ENCODE peak calls at places on chromosomes 1 and 21, in six cellular contexts. E, N, H, G, V and D are unnamed samples.

GRCh38 chr1:18783705-18784522 is 75.5 kb downstream of the TAS1R2 start:
- DNase-seq in H (no peak), N (no peak), G (no peak), E (peak), V (no peak), D (no peak)

GRCh38 chr1:161081151-161081405 is 8.3 kb downstream of the NECTIN4 start:
- DNase-seq in H (no peak), N (no peak), E (no peak), V (no peak), G (no peak), D (no peak)

GRCh38 chr1:207309775-207310273 is 11.7 kb upstream of the CD55 start:
- DNase-seq in E (no peak), G (peak), V (no peak), N (no peak), H (peak), D (peak)

GRCh38 chr1:156102634-156103511 is 11.6 kb upstream of the LMNA start:
- DNase-seq in G (no peak), V (no peak), H (peak), N (peak), E (no peak), D (no peak)

GRCh38 chr1:85884372-85885035 is 176.3 kb upstream of the ZNHIT6 start:
- DNase-seq in H (peak), G (peak), E (no peak), N (no peak), V (no peak), D (no peak)

GRCh38 chr1:198449281-198449680 is 91.2 kb downstream of the ATP6V1G3 start:
- DNase-seq in N (no peak), H (no peak), E (no peak), V (no peak), G (no peak), D (no peak)

GRCh38 chr1:189211742-189212141 is 1265.9 kb downstream of the BRINP3 start:
- DNase-seq in H (peak), G (no peak), N (no peak), E (no peak), V (no peak), D (no peak)

GRCh38 chr1:58887059-58887458 is 103.2 kb upstream of the JUN start:
- DNase-seq in E (no peak), N (no peak), V (no peak), G (no peak), H (peak), D (no peak)

GRCh38 chr1:17122449-17123194 is 3.4 kb upstream of the PADI2 start:
- DNase-seq in E (no peak), V (no peak), N (peak), H (peak), G (no peak), D (no peak)

DNA sequence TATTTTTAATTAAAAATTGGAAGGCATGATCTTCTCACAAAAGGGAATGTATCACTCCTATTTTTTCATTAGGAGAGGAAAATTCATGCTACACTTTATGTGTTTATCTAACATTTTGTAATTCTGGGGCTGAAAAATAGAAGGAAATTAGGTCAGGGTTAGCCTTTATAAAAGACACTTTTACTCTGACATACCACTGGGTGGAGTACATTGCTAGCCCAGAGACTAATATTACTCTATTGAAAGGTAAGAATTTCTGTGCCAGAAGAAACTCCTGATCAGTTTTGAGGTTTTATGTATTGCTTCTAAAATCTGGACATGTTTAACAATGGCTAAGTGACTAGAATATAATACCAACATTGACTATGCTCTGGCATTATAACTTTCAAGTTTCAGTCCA is 724.6 kb downstream of the USP25 start:
- DNase-seq in N (no peak), H (peak), E (no peak), V (no peak), G (no peak), D (no peak)
- TF ChIP-seq CTCF in N (no peak), H (peak), E (no peak), V (peak), G (no peak), D (no peak)

GRCh38 chr21:15063821-15064575 is 802 bp downstream of the NRIP1 start:
- DNase-seq in V (peak), G (peak), E (peak), N (peak), H (peak), D (no peak)

GRCh38 chr21:15064576-15065380 is at the start of gene NRIP1:
- DNase-seq in E (peak), H (peak), V (peak), G (peak), N (peak), D (peak)

GRCh38 chr21:15063081-15063820 is 1.5 kb downstream of the NRIP1 start:
- DNase-seq in G (no peak), H (peak), N (peak), E (no peak), V (no peak), D (peak)

GRCh38 chr21:15066231-15066577 is 1.4 kb upstream of the NRIP1 start:
- DNase-seq in V (no peak), G (no peak), H (no peak), E (no peak), N (no peak), D (no peak)

DNA sequence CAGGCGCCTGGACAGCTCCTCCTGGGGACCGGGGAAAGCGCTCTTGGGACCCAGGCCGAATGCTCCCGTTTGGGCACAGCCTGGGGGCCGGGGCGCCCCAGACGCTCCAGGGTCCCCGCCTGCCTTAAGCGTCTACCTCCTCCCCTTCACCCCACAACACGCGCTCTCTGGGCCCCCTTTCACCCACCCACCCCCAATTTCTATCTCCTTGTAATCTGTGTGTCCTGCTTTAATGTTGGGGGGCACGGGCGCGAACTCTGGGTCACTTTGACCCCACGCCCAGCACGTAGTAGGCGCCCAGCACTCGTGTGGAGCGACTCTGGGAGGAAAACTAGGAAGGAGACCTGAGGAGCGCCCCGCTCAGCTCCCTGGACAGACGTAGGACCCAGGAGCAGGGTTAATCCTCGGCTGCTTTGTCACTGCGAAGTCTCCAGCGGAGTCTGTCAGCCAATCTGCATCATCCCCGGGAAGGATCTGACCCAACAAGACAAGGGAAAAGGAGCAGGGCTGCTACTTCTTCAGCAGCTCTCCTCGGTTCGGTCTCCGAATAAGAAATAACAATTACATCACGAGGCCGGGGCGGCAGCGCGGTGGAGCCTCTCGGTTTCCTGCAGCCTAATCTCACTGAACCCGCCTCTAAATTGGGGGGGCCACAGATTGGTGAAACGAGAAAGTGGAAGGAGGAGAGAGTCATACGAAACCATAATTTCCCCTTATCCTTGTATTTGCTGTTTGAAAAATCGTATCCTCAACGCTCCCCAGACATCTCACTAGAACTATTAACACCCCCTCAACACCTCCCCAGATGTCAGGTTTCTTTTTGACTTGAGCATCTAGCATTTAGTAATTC is 806 bp upstream of the NRIP1 start:
- DNase-seq in V (peak), N (peak), E (peak), G (peak), H (peak), D (peak)
- TF ChIP-seq CTCF in V (no peak), N (no peak), E (no peak), G (no peak), H (no peak), D (no peak)

DNA sequence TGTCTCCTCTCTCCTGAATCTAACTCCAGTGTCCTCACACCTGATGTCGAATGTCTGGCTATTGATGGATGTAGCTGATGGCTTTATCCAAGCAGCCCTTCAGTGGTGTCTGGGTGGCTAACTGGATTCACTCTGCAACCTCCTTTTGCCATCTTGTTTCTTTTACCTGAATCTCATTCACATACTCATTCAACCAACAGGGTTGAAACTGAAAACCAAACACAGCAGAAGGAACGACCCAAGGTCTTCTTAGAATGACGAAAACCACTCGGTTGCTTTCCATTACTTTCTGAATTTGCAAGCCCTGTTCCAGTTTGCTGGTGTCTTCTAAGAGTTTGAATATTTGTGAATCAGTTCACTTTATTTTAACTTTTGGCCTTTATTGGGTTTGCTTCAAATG is 424.3 kb upstream of the CXADR start:
- DNase-seq in V (no peak), N (no peak), E (no peak), G (no peak), H (no peak), D (no peak)
- TF ChIP-seq CTCF in V (no peak), N (no peak), E (no peak), G (no peak), H (no peak), D (no peak)

GRCh38 chr1:24991242-24992037 is 61.4 kb upstream of the RUNX3 start:
- DNase-seq in H (no peak), N (no peak), G (no peak), V (no peak), E (no peak), D (no peak)
- TF ChIP-seq CTCF in H (no peak), N (no peak), G (no peak), V (no peak), E (no peak), D (no peak)

DNA sequence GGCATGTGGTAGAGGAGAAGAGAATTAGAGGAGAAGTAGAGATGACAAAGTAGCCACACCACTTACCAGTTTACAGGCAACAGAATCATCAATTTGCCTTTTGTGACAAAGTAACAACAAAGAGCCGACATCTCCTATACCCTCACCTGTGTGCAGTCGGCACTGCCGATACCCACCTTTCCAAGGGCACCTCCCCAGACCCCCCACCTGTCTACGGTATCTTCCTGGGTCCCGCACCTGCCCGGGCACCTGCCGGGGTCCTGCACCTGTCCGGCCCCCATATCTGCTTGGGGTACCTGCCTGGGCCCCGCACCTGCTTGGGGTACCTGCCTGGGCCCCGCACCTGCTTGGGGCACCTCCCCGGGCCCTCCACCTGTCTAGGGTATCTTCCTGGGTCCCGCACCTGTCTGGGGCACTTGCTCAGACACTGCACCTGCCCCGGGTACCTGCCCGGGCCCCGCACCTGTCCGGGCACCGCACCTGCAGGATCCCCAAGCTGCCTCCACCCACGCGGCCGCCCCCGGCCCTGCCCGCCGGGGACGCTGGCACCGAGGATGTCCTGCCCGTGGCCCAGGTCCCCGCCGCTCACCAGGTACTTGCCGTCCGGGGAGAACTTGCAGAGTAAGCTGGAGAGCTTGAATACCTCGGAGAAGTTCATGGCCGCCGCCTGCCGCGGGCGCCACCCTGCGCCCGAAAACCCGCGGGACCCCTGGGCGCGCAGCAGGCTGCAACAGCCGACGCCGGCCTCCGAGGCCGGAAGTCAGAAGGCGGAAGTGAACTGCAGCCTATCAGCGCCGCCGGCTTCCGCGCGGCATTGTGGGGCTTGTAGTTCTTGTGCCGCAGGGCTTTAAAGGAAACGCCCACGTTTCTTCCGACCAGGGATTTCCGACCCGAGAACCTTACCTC is at the start of gene WRAP73:
- DNase-seq in V (peak), G (peak), E (peak), H (peak), N (peak), D (peak)
- TF ChIP-seq CTCF in V (no peak), G (peak), E (no peak), H (no peak), N (no peak), D (peak)

GRCh38 chr21:32562426-32562825 is 22.9 kb downstream of the TCP10L start:
- DNase-seq in H (peak), N (no peak), G (no peak), V (no peak), E (peak), D (no peak)
- TF ChIP-seq CTCF in H (peak), N (no peak), G (no peak), V (no peak), E (no peak), D (no peak)

DNA sequence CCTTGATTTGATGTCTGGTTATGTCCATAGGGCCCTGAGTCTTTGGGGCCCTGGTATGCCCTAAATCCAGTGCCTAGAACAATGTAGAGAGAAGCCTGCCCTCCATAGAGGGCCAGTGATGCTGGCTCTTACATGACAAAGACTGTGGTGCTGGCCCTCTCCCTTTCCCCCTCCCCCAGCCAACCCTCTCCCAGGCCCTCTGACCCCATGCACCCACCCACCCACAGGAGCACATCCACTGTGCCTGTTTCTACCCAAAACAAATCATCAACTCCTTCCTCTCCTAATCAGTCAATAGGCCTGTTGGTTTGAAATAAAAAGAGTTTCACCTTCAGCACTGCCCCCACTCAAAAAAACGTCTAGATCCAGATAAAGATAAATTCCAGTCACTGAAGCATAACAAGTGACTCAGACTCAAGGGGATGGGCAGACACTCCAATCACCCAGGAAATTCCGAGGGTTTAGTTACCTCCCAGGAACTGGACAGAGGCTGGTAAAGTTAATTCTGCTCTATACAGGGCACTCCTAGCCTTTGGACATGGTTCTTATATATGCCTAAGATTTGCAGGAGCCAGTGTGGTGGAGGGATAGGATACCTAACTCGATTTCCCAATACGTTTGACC is 144.8 kb upstream of the VANGL1 start:
- DNase-seq in N (no peak), E (no peak), V (no peak), G (no peak), H (peak), D (no peak)
- TF ChIP-seq CTCF in N (no peak), E (no peak), V (no peak), G (no peak), H (no peak), D (no peak)

DNA sequence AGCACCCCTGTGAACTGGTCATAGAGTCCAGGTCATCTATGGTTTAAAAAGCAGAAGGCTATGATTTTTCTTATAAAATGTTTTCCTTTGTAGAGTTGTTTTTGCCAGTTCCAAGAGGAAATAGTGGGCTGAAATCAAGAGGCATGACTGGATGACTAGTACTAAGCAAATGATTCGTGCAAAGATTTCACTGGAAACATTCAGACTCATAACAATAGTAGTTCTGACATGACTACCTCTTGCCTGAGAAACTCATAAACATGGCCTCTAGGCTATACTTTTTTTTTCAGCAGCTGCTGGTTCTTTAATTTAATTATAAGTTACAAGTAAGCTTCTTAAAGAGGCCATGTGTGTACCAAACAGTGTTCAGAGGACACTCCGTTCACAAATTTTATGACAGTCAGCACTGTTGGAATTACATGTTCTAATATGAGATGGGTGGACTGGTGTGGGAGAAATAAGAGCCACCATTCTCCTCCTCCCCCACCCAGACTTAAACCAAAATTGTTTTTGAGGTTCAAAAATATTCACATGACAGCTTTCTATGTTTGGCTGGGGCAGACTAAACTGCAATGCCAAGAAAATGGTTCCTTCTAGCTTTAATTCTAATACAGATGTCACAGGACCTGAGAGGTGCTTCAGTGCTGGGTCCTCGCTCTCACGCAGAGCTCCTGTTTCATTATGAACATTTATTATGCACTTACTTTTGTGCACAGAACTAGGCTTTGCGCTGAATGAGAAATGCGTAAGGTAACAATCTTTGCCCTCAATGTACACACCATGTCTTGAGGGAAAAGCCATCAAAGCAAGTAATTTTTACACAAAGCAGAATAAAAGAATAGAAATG is 147.4 kb downstream of the ZC3H11B start:
- DNase-seq in G (no peak), H (peak), N (no peak), V (no peak), E (no peak), D (no peak)
- TF ChIP-seq CTCF in G (no peak), H (no peak), N (no peak), V (no peak), E (no peak), D (no peak)

GRCh38 chr1:88552226-88552625 is 131.8 kb upstream of the PKN2 start:
- DNase-seq in N (no peak), H (no peak), G (no peak), E (no peak), V (no peak), D (no peak)
- TF ChIP-seq CTCF in N (no peak), H (no peak), G (peak), E (no peak), V (no peak), D (no peak)

DNA sequence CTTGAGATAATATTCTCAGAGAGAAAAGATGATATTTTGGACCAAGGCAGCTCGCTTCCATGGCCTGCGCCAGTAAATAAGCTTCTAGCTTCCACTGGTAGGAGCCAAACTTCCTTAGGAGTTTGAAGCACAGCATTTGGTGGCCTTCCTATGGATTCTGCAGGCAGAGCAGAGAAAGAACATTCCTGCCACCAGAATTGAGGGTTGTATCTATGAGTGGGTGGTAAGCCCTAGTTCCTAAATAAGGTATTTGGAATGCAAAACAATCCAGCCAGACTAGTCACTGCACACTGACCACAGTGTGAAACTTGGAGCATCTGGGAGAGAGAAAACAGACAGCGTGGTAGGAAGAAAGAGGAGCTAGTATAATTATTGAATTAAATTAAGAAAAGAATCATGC is 54.1 kb upstream of the BCAR3 start:
- DNase-seq in H (peak), V (no peak), N (no peak), G (no peak), E (no peak), D (no peak)
- TF ChIP-seq CTCF in H (peak), V (no peak), N (no peak), G (no peak), E (no peak), D (no peak)